ENCODE peak calls at places on chromosomes 4 and X, in seven cellular contexts. J is fibroblast of lung; L is esophagus squamous epithelium; W is tibial nerve; I is stomach; A is CD4-positive, alpha-beta T cell; D is kidney. F is an unnamed sample. For H3K9me3, the result is how much of the 10 kb centered on the place peaks cover.

GRCh38 chr4:173448557-173448918 is 49.6 kb upstream of the SCRG1 start:
- DNase-seq in J (peak), L (no peak), W (no peak), I (no peak), A (no peak), D (no peak), F (no peak)

GRCh38 chr4:168203233-168203911 is 111.0 kb downstream of the ANXA10 start:
- DNase-seq in J (no peak), L (no peak), W (no peak), I (no peak), A (no peak), D (no peak), F (no peak)

GRCh38 chr4:39883645-39884044 is 94.1 kb downstream of the PDS5A start:
- DNase-seq in J (peak), L (no peak), W (no peak), I (no peak), A (no peak), D (no peak), F (no peak)

GRCh38 chr4:78058591-78059523 is 1.7 kb downstream of the FRAS1 start:
- DNase-seq in J (peak), L (no peak), W (peak), I (peak), A (no peak), D (peak), F (no peak)

GRCh38 chr4:19010766-19011165 is 989.2 kb upstream of the LCORL start:
- DNase-seq in J (no peak), L (no peak), W (no peak), I (no peak), A (no peak), D (no peak), F (no peak)

GRCh38 chr4:21512351-21512750 is 436.2 kb downstream of the KCNIP4 start:
- DNase-seq in J (peak), L (no peak), W (no peak), I (no peak), A (no peak), D (no peak), F (no peak)

GRCh38 chr4:1644906-1645657 is 39.0 kb downstream of the FAM53A start:
- DNase-seq in J (peak), L (no peak), W (no peak), I (peak), A (no peak), D (peak), F (no peak)

GRCh38 chr4:243407-243806 is 61.9 kb downstream of the ZNF732 start:
- DNase-seq in J (no peak), L (no peak), W (no peak), I (no peak), A (no peak), D (no peak), F (no peak)

GRCh38 chr4:175784986-175785525 is 27.0 kb downstream of the GPM6A start:
- DNase-seq in J (peak), L (no peak), W (no peak), I (no peak), A (no peak), D (peak), F (no peak)

GRCh38 chrX:155864655-155865054 is 16.5 kb upstream of the VAMP7 start:
- DNase-seq in J (no peak), L (no peak), W (no peak), I (no peak), A (no peak), D (no peak), F (no peak)
- H3K9me3 ChIP-seq in J (under half), L (under half), W (under half), I (under half), A (under half), D (under half), F (under half)

GRCh38 chr4:24932831-24933230 is 20.0 kb upstream of the CCDC149 start:
- DNase-seq in J (peak), L (no peak), W (no peak), I (no peak), A (no peak), D (no peak), F (no peak)
- H3K9me3 ChIP-seq in J (under half), L (under half), W (under half), I (under half), A (under half), D (under half), F (under half)

DNA sequence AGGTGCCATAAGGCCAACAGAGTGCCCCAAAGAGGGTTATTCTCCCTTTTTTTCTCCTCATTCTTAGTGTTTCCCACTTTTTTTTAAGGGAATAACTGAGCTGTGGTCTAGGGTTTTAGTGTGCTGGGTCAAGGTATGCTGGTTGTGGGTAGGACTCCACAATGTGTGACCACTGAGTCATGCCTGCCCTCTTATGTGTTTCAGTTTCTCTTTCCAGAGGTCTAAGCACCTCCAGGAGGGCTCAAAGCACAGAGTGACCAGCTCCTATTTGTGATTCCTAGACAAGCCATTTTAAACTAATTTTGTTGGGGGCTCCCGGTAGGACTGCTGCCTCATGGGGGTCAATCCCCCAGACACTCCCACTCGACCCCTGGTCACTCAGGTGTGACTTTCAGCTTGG is 80.5 kb upstream of the GC start:
- DNase-seq in J (no peak), L (no peak), W (no peak), I (no peak), A (no peak), D (no peak), F (no peak)
- H3K9me3 ChIP-seq in J (under half), L (under half), W (under half), I (under half), A (under half), D (under half), F (under half)

GRCh38 chrX:117803463-117803862 is 313.1 kb downstream of the KLHL13 start:
- DNase-seq in J (no peak), L (no peak), W (no peak), I (no peak), A (no peak), D (no peak), F (no peak)
- H3K9me3 ChIP-seq in J (under half), L (under half), W (under half), I (under half), A (under half), D (under half), F (under half)

GRCh38 chr4:25215506-25215905 is 18.3 kb upstream of the PI4K2B start:
- DNase-seq in J (no peak), L (no peak), W (no peak), I (no peak), A (no peak), D (no peak), F (no peak)

GRCh38 chr4:25223770-25224375 is 10.0 kb upstream of the PI4K2B start:
- DNase-seq in J (peak), L (no peak), W (no peak), I (no peak), A (no peak), D (no peak), F (no peak)

DNA sequence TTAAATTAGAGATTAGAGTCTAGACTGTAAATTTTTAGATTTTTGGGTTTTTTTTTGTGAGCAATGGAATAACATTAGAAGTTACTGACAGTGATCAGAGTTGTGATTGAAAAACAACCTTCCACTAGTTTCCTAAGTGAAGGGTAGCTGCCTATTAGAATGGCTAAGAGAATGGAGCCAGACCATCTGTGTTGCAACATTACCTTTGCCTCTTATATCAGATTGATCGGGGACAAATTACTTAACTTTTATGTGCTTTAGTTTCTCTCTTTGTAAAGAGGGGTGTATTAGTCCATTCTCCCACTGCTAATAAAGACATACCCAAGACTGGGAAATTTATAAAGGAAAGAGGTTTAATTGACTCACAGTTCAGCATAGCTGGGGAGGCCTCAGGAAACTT is 12.5 kb upstream of the PI4K2B start:
- DNase-seq in J (no peak), L (no peak), W (no peak), I (no peak), A (no peak), D (no peak), F (no peak)
- H3K9me3 ChIP-seq in J (under half), L (under half), W (under half), I (under half), A (half or more), D (under half), F (under half)

DNA sequence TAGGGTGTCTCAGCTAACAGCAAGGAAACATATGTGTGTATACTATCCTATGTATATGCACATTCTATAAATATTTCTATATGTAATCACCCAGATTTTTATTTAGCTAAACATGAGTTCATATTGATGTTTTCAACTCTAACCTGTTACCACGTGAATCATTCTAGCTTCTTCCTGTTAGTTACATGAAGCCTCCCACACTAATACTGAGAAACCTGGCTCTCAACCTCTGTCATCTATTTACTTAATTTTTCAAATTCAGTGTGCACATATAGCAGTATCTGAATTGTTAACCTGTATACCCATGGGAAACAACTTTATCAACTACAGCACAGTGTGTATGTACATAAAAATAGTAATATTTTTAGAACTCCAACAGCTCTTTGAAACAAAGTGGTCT is 57.3 kb downstream of the KLF8 start:
- DNase-seq in J (no peak), L (no peak), W (no peak), I (no peak), A (no peak), D (no peak), F (no peak)
- H3K9me3 ChIP-seq in J (under half), L (under half), W (under half), I (under half), A (under half), D (under half), F (under half)

F was measured in CD8-positive, alpha-beta memory T cell.